ENCODE peak calls at places on chromosomes 5 and 9, in seven cellular contexts. V is spleen, I is WERI-Rb-1, X is H9, J is neural progenitor cell, E is body of pancreas, R is endothelial cell. O is an unnamed sample.

GRCh38 chr9:132210472-132211145 is 48.8 kb downstream of the NTNG2 start:
- DNase-seq in R (no peak), V (no peak), X (no peak), E (no peak), I (no peak), J (no peak), O (no peak)

GRCh38 chr5:72467987-72468386 is 39.2 kb downstream of the ZNF366 start:
- DNase-seq in X (no peak), R (no peak), I (no peak), V (no peak), J (no peak), E (no peak), O (no peak)

GRCh38 chr5:760363-761205 is 23.9 kb downstream of the ZDHHC11B start:
- DNase-seq in J (no peak), I (no peak), X (peak), R (no peak), V (peak), E (no peak), O (no peak)

GRCh38 chr9:15401266-15401665 is 21.4 kb upstream of the SNAPC3 start:
- DNase-seq in E (no peak), J (no peak), V (no peak), R (no peak), X (no peak), I (no peak), O (no peak)

GRCh38 chr9:27818348-27818747 is 245.1 kb upstream of the C9orf72 start:
- DNase-seq in R (no peak), E (no peak), J (no peak), I (no peak), X (no peak), V (no peak), O (no peak)

GRCh38 chr5:115774684-115775083 is 41.8 kb downstream of the CDO1 start:
- DNase-seq in V (no peak), R (no peak), J (no peak), X (no peak), I (no peak), E (no peak), O (no peak)

GRCh38 chr9:126501383-126502331 is 112.1 kb upstream of the LMX1B start:
- DNase-seq in V (peak), R (no peak), J (no peak), I (no peak), E (no peak), X (no peak), O (no peak)

GRCh38 chr9:120937596-120937995 is 11.0 kb upstream of the TRAF1 start:
- DNase-seq in I (no peak), V (no peak), E (no peak), X (no peak), R (no peak), J (no peak), O (no peak)

GRCh38 chr5:54320256-54320655 is 9.9 kb upstream of the ARL15 start:
- DNase-seq in J (no peak), I (no peak), X (no peak), V (no peak), E (no peak), R (no peak), O (no peak)

GRCh38 chr9:108687360-108687981 is 168.3 kb downstream of the ACTL7B start:
- DNase-seq in E (no peak), J (no peak), V (no peak), I (no peak), R (no peak), X (no peak), O (no peak)

GRCh38 chr9:129613520-129614175 is 7.3 kb downstream of the C9orf50 start:
- DNase-seq in E (peak), I (peak), J (peak), X (no peak), R (no peak), V (no peak), O (no peak)

GRCh38 chr9:114083693-114084092 is 5.6 kb upstream of the AMBP start:
- DNase-seq in E (no peak), J (no peak), I (no peak), X (no peak), R (no peak), V (no peak), O (no peak)

GRCh38 chr5:180830253-180831138 is 27.9 kb upstream of the MGAT1 start:
- DNase-seq in V (peak), E (peak), J (no peak), X (peak), R (no peak), I (peak), O (no peak)

GRCh38 chr5:96117863-96118651 is 156.4 kb upstream of the ELL2 start:
- DNase-seq in R (no peak), V (no peak), X (no peak), J (no peak), I (no peak), E (no peak), O (no peak)

GRCh38 chr5:15021286-15022046 is 149.9 kb upstream of the ANKH start:
- DNase-seq in V (no peak), R (no peak), X (no peak), J (no peak), I (no peak), E (no peak), O (no peak)

GRCh38 chr9:27108981-27109541 is at the start of gene TEK:
- DNase-seq in I (no peak), J (peak), V (no peak), X (peak), E (no peak), R (peak), O (no peak)

GRCh38 chr5:66724740-66725139 is 128.5 kb downstream of the MAST4 start:
- DNase-seq in V (no peak), J (no peak), R (no peak), E (no peak), I (no peak), X (no peak), O (no peak)

GRCh38 chr9:97237951-97238851 is 69.3 kb upstream of the CCDC180 start:
- DNase-seq in E (peak), R (peak), V (peak), X (peak), I (peak), J (peak), O (peak)

GRCh38 chr5:121969660-121970295 is 8.0 kb downstream of the SRFBP1 start:
- DNase-seq in V (no peak), I (no peak), J (no peak), R (no peak), E (no peak), X (no peak), O (no peak)

GRCh38 chr5:77642915-77643653 is 4.6 kb upstream of the OTP start:
- DNase-seq in R (peak), J (peak), X (peak), V (no peak), I (no peak), E (no peak), O (no peak)

GRCh38 chr5:36079200-36079761 is 12.6 kb upstream of the UGT3A2 start:
- DNase-seq in J (peak), X (peak), V (no peak), E (peak), R (peak), I (peak), O (peak)

GRCh38 chr5:96880402-96881164 is 4.3 kb downstream of the ERAP2 start:
- DNase-seq in R (no peak), V (no peak), E (no peak), I (no peak), X (no peak), J (no peak), O (no peak)

GRCh38 chr5:83711982-83712601 is 8.6 kb downstream of the HAPLN1 start:
- DNase-seq in J (peak), E (peak), R (peak), X (no peak), V (no peak), I (peak), O (no peak)

GRCh38 chr5:136066705-136067271 is 38.0 kb downstream of the TGFBI start:
- DNase-seq in I (peak), V (no peak), E (peak), X (peak), R (no peak), J (no peak), O (no peak)

GRCh38 chr5:137333461-137333860 is 165.7 kb downstream of the SPOCK1 start:
- DNase-seq in I (no peak), V (no peak), E (no peak), R (no peak), X (no peak), J (no peak), O (no peak)

GRCh38 chr5:148107608-148108007 is 43.8 kb downstream of the SPINK5 start:
- DNase-seq in E (no peak), J (no peak), R (no peak), V (no peak), X (no peak), I (no peak), O (no peak)
- TF ChIP-seq CTCF in E (no peak), J (no peak), R (no peak), V (no peak), X (no peak), I (no peak), O (peak)

GRCh38 chr5:90329911-90330310 is 79.6 kb downstream of the CETN3 start:
- DNase-seq in J (no peak), X (no peak), I (no peak), E (no peak), V (no peak), R (no peak), O (no peak)
- TF ChIP-seq CTCF in J (no peak), X (no peak), I (no peak), E (no peak), V (no peak), R (no peak), O (no peak)

DNA sequence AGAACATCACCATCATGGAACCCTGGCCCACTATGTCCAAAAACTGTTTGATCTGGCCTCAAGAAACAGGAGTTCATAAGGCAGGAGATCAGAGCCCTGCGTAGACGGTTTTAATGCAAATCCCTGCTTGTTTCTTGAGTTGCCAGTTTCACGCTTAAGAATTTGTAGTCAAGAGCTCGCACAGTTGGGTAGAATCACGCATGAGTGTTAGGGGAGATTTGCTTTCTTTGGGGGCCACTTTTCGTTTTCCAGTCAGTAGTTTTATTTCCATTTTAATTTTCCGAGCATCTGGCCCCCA is 6.7 kb upstream of the C5orf58 start:
- DNase-seq in X (no peak), E (no peak), V (no peak), J (no peak), I (no peak), R (no peak), O (no peak)
- TF ChIP-seq CTCF in X (no peak), E (no peak), V (no peak), J (no peak), I (no peak), R (peak), O (no peak)

GRCh38 chr5:113513384-113514262 is at the start of gene YTHDC2:
- DNase-seq in E (peak), R (peak), I (peak), J (peak), X (peak), V (peak), O (no peak)
- TF ChIP-seq CTCF in E (no peak), R (no peak), I (peak), J (peak), X (peak), V (peak), O (peak)

DNA sequence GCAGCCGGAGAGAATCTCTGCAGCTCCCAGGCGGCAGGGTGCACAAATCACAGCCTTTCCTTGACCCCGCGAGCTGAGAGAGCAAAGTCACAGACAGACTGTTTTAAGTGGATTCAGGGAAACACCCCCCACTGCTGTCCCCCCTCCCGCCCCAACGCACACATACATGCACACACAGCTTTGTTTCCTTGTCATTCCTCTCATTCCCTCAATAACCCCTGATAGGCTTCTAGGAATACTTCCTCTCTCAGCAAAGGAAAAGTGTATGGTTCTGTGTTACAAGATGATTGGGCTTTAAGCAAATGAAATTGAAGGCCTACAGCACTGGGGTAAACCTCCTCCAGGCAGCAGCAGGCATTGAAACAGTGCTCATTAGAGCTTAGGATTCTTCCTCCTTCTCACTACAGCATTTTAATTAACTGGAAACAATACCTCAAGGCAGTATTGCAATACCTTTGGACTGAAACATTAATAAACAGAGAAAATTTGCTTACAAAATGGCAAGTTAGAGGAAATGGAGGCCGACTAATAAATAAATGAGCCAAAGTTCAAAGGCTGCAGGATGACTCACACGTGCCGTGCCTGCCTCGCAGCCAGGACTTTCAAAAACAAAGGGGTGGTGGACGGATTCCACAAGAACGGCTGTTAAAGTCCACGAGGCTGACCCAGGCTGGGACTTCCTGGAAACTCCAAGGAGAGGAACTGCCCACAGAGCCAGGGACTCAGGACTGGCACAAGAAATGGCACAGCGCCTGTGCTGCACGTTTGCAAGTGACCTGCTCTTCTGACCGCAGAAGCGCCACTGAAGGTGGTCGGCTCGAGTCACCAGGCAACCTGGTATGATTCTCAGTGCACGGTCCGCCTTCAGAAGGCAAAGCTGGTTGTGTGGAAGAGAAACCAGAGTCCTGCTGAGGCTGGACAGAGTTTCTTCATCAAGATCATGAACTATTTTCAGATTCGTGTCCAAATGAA is 236.2 kb downstream of the SYK start:
- DNase-seq in I (no peak), R (no peak), V (no peak), X (no peak), J (no peak), E (peak), O (no peak)
- TF ChIP-seq CTCF in I (no peak), R (no peak), V (no peak), X (no peak), J (no peak), E (no peak), O (no peak)

GRCh38 chr9:35732185-35733108 is at the start of the genes CREB3 and TLN1:
- DNase-seq in E (peak), R (peak), V (peak), J (peak), I (peak), X (peak), O (peak)
- TF ChIP-seq CTCF in E (no peak), R (no peak), V (no peak), J (peak), I (peak), X (no peak), O (peak)

GRCh38 chr9:83200531-83200930 is 137.6 kb upstream of the RASEF start:
- DNase-seq in E (no peak), J (no peak), R (no peak), I (no peak), X (no peak), V (no peak), O (no peak)

GRCh38 chr9:83197611-83198010 is 134.7 kb upstream of the RASEF start:
- DNase-seq in E (no peak), V (no peak), R (no peak), J (no peak), I (no peak), X (no peak), O (no peak)

GRCh38 chr9:83196946-83197345 is 134.0 kb upstream of the RASEF start:
- DNase-seq in V (no peak), E (no peak), I (no peak), R (no peak), X (no peak), J (no peak), O (no peak)

GRCh38 chr9:83198336-83198735 is 135.4 kb upstream of the RASEF start:
- DNase-seq in I (no peak), V (no peak), R (no peak), J (peak), E (no peak), X (no peak), O (no peak)

GRCh38 chr9:83199240-83199639 is 136.3 kb upstream of the RASEF start:
- DNase-seq in V (no peak), X (peak), E (peak), R (peak), I (peak), J (peak), O (no peak)
- TF ChIP-seq CTCF in V (peak), X (peak), E (peak), R (no peak), I (peak), J (peak), O (peak)

DNA sequence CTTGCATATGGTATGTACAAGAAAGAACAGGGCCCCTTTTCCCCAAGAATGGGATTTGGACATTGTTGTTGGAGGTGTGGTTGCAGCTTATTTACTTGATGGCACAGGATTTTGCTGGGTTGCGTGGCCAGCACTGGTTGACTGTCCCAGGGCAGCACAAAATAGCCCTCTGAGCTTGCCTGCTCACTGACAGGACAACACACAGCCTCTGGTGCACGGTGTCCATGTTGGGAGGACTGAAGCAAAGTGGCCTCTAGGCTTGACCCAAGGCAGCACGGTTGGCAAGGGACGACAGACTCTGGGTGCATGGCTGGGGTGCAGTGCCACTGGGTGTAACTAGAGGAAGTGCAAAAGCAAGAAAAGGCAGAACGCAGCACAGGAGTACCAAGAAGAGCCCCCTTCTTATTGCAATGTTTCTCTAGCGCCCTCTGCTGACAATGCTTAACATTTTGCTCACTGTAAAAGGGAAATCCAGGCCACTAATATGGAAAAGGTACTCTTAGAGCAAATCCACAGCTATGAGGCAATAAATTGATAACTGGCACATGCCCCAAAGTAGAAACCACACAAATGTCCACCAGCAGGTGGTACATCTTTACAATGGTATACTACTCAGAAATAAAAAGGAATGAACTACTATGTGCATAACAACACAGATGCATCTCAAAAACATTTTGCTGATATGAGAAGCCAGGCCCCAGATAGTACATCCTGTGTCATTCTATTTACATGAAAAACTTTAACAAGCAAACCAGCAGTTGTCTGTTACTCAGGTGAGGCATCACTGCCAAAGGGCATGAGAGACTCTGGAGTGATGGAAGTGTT is 47.4 kb upstream of the BARX1 start:
- DNase-seq in J (peak), E (peak), X (peak), V (no peak), R (peak), I (peak), O (peak)
- TF ChIP-seq CTCF in J (peak), E (peak), X (peak), V (no peak), R (peak), I (peak), O (peak)

O was measured in D721Med.